ENCODE peak calls at places on chromosome 16, in nine cellular contexts. One of them, this sample, is unnamed.

GRCh38 chr16:2388875-2389433 is 40.3 kb upstream of the CCNF start:
- DNase-seq in head of caudate nucleus: no peak
- DNase-seq in activated T-cell treated with anti-CD3 and anti-CD28 coated beads, Interleukin-2, amount 50 U/mL, for 4 hours: no peak
- DNase-seq in astrocyte of the spinal cord: peak; percentile 92
- DNase-seq in NCI-H69: peak; percentile 83
- DNase-seq in adrenal gland: no peak
- DNase-seq in HEK293T: no peak
- DNase-seq in kidney epithelial cell: peak; percentile 56
- DNase-seq in nephron progenitor cell: no peak
- DNase-seq in this sample: no peak

GRCh38 chr16:9138731-9139501 is 47.5 kb downstream of the HAPSTR1 start:
- DNase-seq in kidney epithelial cell: no peak
- DNase-seq in astrocyte of the spinal cord: peak; percentile 60
- DNase-seq in NCI-H69: peak; percentile 76
- DNase-seq in nephron progenitor cell: peak; percentile 85
- DNase-seq in HEK293T: peak; percentile 81
- DNase-seq in adrenal gland: peak; percentile 65
- DNase-seq in activated T-cell treated with anti-CD3 and anti-CD28 coated beads, Interleukin-2, amount 50 U/mL, for 4 hours: peak; percentile 63
- DNase-seq in head of caudate nucleus: peak; percentile 82
- DNase-seq in this sample: peak; percentile 61

GRCh38 chr16:72836985-72837384 is 210.9 kb downstream of the ZFHX3 start:
- DNase-seq in kidney epithelial cell: no peak
- DNase-seq in NCI-H69: no peak
- DNase-seq in nephron progenitor cell: no peak
- DNase-seq in HEK293T: no peak
- DNase-seq in activated T-cell treated with anti-CD3 and anti-CD28 coated beads, Interleukin-2, amount 50 U/mL, for 4 hours: no peak
- DNase-seq in adrenal gland: no peak
- DNase-seq in head of caudate nucleus: no peak
- DNase-seq in astrocyte of the spinal cord: no peak
- DNase-seq in this sample: no peak

GRCh38 chr16:31348578-31348977 is 6.4 kb upstream of the ITGAX start:
- DNase-seq in head of caudate nucleus: no peak
- DNase-seq in adrenal gland: no peak
- DNase-seq in NCI-H69: no peak
- DNase-seq in activated T-cell treated with anti-CD3 and anti-CD28 coated beads, Interleukin-2, amount 50 U/mL, for 4 hours: no peak
- DNase-seq in astrocyte of the spinal cord: no peak
- DNase-seq in HEK293T: no peak
- DNase-seq in nephron progenitor cell: no peak
- DNase-seq in kidney epithelial cell: no peak
- DNase-seq in this sample: no peak

GRCh38 chr16:57484515-57485005 is 1.7 kb downstream of the DOK4 start:
- DNase-seq in adrenal gland: no peak
- DNase-seq in head of caudate nucleus: no peak
- DNase-seq in astrocyte of the spinal cord: no peak
- DNase-seq in nephron progenitor cell: no peak
- DNase-seq in NCI-H69: no peak
- DNase-seq in kidney epithelial cell: no peak
- DNase-seq in HEK293T: no peak
- DNase-seq in activated T-cell treated with anti-CD3 and anti-CD28 coated beads, Interleukin-2, amount 50 U/mL, for 4 hours: no peak
- DNase-seq in this sample: no peak

GRCh38 chr16:79062336-79062735 is 538.2 kb downstream of the MAF start:
- DNase-seq in HEK293T: peak; percentile 34
- DNase-seq in NCI-H69: peak; percentile 88
- DNase-seq in activated T-cell treated with anti-CD3 and anti-CD28 coated beads, Interleukin-2, amount 50 U/mL, for 4 hours: no peak
- DNase-seq in nephron progenitor cell: no peak
- DNase-seq in adrenal gland: no peak
- DNase-seq in head of caudate nucleus: no peak
- DNase-seq in astrocyte of the spinal cord: no peak
- DNase-seq in kidney epithelial cell: no peak
- DNase-seq in this sample: no peak

GRCh38 chr16:85548375-85548774 is 64.7 kb upstream of the GSE1 start:
- DNase-seq in NCI-H69: no peak
- DNase-seq in adrenal gland: no peak
- DNase-seq in kidney epithelial cell: no peak
- DNase-seq in astrocyte of the spinal cord: no peak
- DNase-seq in nephron progenitor cell: no peak
- DNase-seq in activated T-cell treated with anti-CD3 and anti-CD28 coated beads, Interleukin-2, amount 50 U/mL, for 4 hours: no peak
- DNase-seq in head of caudate nucleus: no peak
- DNase-seq in HEK293T: no peak
- DNase-seq in this sample: no peak

GRCh38 chr16:30875881-30876791 is 17.7 kb downstream of the BCL7C start:
- DNase-seq in HEK293T: no peak
- DNase-seq in head of caudate nucleus: no peak
- DNase-seq in nephron progenitor cell: no peak
- DNase-seq in adrenal gland: no peak
- DNase-seq in kidney epithelial cell: no peak
- DNase-seq in activated T-cell treated with anti-CD3 and anti-CD28 coated beads, Interleukin-2, amount 50 U/mL, for 4 hours: no peak
- DNase-seq in astrocyte of the spinal cord: no peak
- DNase-seq in NCI-H69: peak; percentile 59
- DNase-seq in this sample: peak; percentile 25

This sample was measured in MM.1S.